ENCODE peak calls at places on chromosomes 5 and 9, in eight cellular contexts. J, W, X, K, D, V, Z and N are unnamed samples.
A peak's percentile ranks its signal among the peaks of the same experiment; 100 is the strongest.

GRCh38 chr9:4937436-4937835 is 47.6 kb upstream of the JAK2 start:
- DNase-seq in D (no peak), W (no peak), J (no peak), Z (peak; percentile 21), X (no peak), K (no peak), V (no peak), N (no peak)

GRCh38 chr5:122490718-122491117 is 178.7 kb downstream of the SNCAIP start:
- DNase-seq in W (no peak), D (no peak), K (no peak), V (no peak), Z (no peak), J (no peak), X (no peak), N (no peak)

GRCh38 chr9:133087429-133088145 is 25.8 kb downstream of the CEL start:
- DNase-seq in Z (no peak), V (peak; percentile 70), X (no peak), D (no peak), J (no peak), W (no peak), K (no peak), N (no peak)

GRCh38 chr5:17412760-17413671 is 85.0 kb upstream of the TAF11L2 start:
- DNase-seq in X (peak; percentile 18), D (no peak), J (no peak), W (no peak), V (no peak), Z (peak; percentile 95), K (peak; percentile 29), N (peak; percentile 2)

GRCh38 chr5:179346875-179347274 is 1.6 kb upstream of the ADAMTS2 start:
- DNase-seq in J (no peak), Z (no peak), W (no peak), X (no peak), K (no peak), D (no peak), V (no peak), N (no peak)

GRCh38 chr5:66151030-66151429 is 6.9 kb downstream of the SREK1 start:
- DNase-seq in J (no peak), V (no peak), Z (no peak), X (no peak), W (no peak), D (no peak), K (no peak), N (peak; percentile 35)

GRCh38 chr9:129464972-129465833 is 155.7 kb downstream of the C9orf50 start:
- DNase-seq in V (no peak), X (no peak), D (peak; percentile 60), W (no peak), Z (no peak), J (no peak), K (peak; percentile 51), N (peak; percentile 67)

GRCh38 chr9:121736964-121737462 is 85.6 kb downstream of the DAB2IP start:
- DNase-seq in V (peak; percentile 59), Z (no peak), K (peak; percentile 70), W (no peak), D (no peak), X (no peak), J (peak; percentile 41), N (no peak)

GRCh38 chr5:136901-137300 is 44.9 kb downstream of the PLEKHG4B start:
- DNase-seq in K (peak; percentile 50), V (no peak), W (no peak), Z (peak; percentile 31), J (no peak), X (no peak), D (no peak), N (no peak)

GRCh38 chr5:123155511-123155923 is 66.5 kb downstream of the PRDM6 start:
- DNase-seq in J (no peak), X (no peak), D (no peak), K (no peak), V (no peak), W (no peak), Z (no peak), N (no peak)

GRCh38 chr9:135647897-135648296 is 8.6 kb upstream of the GLT6D1 start:
- DNase-seq in W (no peak), K (no peak), X (no peak), V (no peak), Z (no peak), J (no peak), D (no peak), N (no peak)

GRCh38 chr5:179253730-179254129 is 91.5 kb downstream of the ADAMTS2 start:
- DNase-seq in X (no peak), Z (no peak), W (no peak), K (no peak), D (no peak), V (no peak), J (no peak), N (no peak)

GRCh38 chr9:82332774-82333152 is 344.2 kb downstream of the SPATA31D1 start:
- DNase-seq in Z (no peak), W (no peak), X (no peak), V (no peak), D (no peak), J (no peak), K (no peak), N (peak; percentile 8)

GRCh38 chr5:78627175-78627574 is 21.4 kb downstream of the LHFPL2 start:
- DNase-seq in X (no peak), V (no peak), K (peak; percentile 29), D (peak; percentile 78), Z (peak; percentile 48), W (no peak), J (no peak), N (peak; percentile 51)
- TF ChIP-seq CTCF in X (no peak), V (no peak), K (peak; percentile 17), D (peak; percentile 81), Z (peak; percentile 28), W (no peak), J (peak; percentile 44), N (peak; percentile 53)

DNA sequence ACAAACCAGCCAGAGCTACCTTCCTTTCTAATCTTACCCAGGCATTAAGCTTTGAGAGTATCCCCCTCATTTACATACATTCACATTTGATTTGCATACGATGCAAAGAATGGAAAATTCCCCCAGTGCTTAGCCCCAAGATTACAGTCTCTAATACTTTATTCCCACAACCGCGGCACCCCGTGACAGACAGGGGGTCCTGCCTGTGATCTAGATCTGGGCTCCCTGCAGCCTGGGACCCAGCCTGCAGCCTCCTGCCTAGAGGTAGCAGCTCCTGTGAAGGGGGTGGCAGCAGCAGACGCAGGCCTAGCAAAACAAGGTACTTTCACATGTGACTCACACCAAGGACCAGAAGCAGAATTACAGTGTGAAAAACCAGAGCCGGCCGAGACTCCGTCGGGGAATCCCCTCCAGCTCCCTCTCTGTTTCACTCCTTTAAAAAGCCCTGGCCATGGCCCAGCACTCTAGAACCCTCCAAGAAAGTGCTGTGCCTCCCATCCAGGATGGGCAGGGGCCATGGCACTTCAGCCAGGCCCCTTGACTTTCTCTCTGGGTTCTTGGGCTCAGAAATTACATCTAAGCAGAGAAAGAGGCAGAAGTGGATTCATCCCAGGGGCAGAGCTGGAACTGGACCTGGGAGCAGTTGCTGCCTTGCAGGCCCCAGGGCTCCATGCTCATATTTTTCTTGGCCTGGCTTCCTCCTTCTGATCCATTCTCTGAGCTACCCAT is 14.0 kb upstream of the TCF7 start:
- DNase-seq in Z (no peak), K (peak; percentile 85), V (no peak), X (peak; percentile 86), J (no peak), D (peak; percentile 83), W (no peak), N (peak; percentile 51)
- TF ChIP-seq CTCF in Z (no peak), K (no peak), V (no peak), X (no peak), J (no peak), D (no peak), W (no peak), N (no peak)

DNA sequence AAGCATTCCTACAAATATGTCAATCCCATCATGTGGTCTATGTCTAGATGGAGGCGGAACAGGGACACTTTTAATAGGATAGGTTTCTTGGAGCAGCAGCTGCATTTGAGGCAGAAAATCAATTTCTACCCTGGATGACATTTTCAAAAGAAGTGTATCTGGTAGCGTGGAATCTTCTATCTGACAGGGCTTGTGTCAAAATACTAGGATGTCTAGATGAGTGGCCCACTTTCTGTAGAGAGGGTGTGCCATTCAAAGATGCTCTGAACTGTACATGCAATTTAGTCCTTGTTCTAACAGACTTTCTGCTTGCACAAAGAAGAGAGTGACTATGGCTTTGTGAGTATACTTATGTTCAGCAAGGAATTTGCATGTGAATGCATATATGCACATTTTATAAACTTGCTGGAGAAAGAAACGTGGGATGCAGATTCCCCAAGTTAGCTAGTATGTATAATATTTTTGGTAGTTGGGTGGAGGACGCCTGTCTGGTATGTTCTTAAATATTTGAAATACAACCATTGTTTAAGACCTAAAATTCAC is 128.9 kb upstream of the MEF2C start:
- DNase-seq in X (no peak), J (no peak), K (no peak), W (no peak), Z (no peak), D (no peak), V (no peak), N (no peak)
- TF ChIP-seq CTCF in X (no peak), J (no peak), K (no peak), W (no peak), Z (no peak), D (no peak), V (no peak), N (no peak)

GRCh38 chr5:137735531-137736284 is at the start of gene KLHL3:
- DNase-seq in V (peak; percentile 31), W (peak; percentile 40), Z (no peak), X (peak; percentile 56), K (no peak), D (peak; percentile 58), J (no peak), N (peak; percentile 53)
- TF ChIP-seq CTCF in V (no peak), W (no peak), Z (no peak), X (no peak), K (no peak), D (peak; percentile 36), J (no peak), N (peak; percentile 8)

GRCh38 chr5:127280494-127281220 is 9.9 kb upstream of the MEGF10 start:
- DNase-seq in J (no peak), Z (no peak), K (no peak), W (no peak), D (peak; percentile 28), X (no peak), V (peak; percentile 50), N (no peak)
- TF ChIP-seq CTCF in J (no peak), Z (no peak), K (no peak), W (no peak), D (peak; percentile 39), X (no peak), V (no peak), N (peak; percentile 5)

DNA sequence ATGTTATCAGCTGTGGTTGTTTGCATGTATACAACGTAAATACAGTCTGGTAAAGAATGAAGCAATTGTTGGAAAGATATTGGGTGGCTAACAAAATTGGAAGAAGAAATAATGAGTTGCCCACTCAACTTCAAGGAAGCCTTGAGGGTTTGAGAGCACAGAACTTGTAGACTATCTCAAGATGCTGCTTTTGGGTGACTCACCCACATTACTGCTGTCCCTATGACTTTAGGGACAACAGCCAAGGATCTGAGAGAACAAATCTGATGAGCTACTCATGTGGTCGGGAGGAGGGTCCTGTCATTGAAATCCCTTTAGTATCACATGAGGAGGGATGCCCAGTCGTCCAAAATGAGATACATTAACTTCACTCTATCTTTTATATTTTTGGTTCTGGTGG is 261.8 kb downstream of the GAS1 start:
- DNase-seq in V (no peak), X (no peak), K (no peak), Z (no peak), W (no peak), D (no peak), J (no peak), N (peak; percentile 31)
- TF ChIP-seq CTCF in V (no peak), X (no peak), K (no peak), Z (no peak), W (no peak), D (no peak), J (no peak), N (no peak)